ENCODE peak calls at places on chromosomes 3 and 15, in seven cellular contexts. One of them, this sample, is unnamed. For H3K4me1, the result is how much of the 10 kb centered on the place peaks cover.

GRCh38 chr3:137163241-137163916 is 205.6 kb downstream of the IL20RB start:
- DNase-seq in IMR-90: no peak
- DNase-seq in mucosa of descending colon: no peak
- DNase-seq in SJSA1: no peak
- DNase-seq in breast epithelium: no peak
- DNase-seq in stomach: no peak
- DNase-seq in left ventricle myocardium inferior: no peak
- DNase-seq in this sample: no peak

GRCh38 chr3:12186515-12187286 is 28.0 kb upstream of the TIMP4 start:
- DNase-seq in IMR-90: no peak
- DNase-seq in mucosa of descending colon: no peak
- DNase-seq in SJSA1: no peak
- DNase-seq in breast epithelium: no peak
- DNase-seq in stomach: no peak
- DNase-seq in left ventricle myocardium inferior: no peak
- DNase-seq in this sample: no peak

GRCh38 chr3:60010778-60011177 is 961.0 kb upstream of the CFAP20DC start:
- DNase-seq in IMR-90: no peak
- DNase-seq in mucosa of descending colon: no peak
- DNase-seq in SJSA1: no peak
- DNase-seq in breast epithelium: no peak
- DNase-seq in stomach: no peak
- DNase-seq in left ventricle myocardium inferior: no peak
- DNase-seq in this sample: no peak

GRCh38 chr3:9316881-9317341 is 45.9 kb upstream of the THUMPD3 start:
- DNase-seq in IMR-90: peak
- DNase-seq in mucosa of descending colon: peak
- DNase-seq in SJSA1: peak
- DNase-seq in breast epithelium: no peak
- DNase-seq in stomach: no peak
- DNase-seq in left ventricle myocardium inferior: no peak
- DNase-seq in this sample: no peak

GRCh38 chr15:91515188-91515754 is 338.2 kb upstream of the SLCO3A1 start:
- DNase-seq in IMR-90: peak
- DNase-seq in mucosa of descending colon: no peak
- DNase-seq in SJSA1: no peak
- DNase-seq in breast epithelium: no peak
- DNase-seq in stomach: no peak
- DNase-seq in left ventricle myocardium inferior: peak
- DNase-seq in this sample: peak

GRCh38 chr3:64384561-64384960 is 159.3 kb upstream of the PRICKLE2 start:
- DNase-seq in IMR-90: no peak
- DNase-seq in mucosa of descending colon: no peak
- DNase-seq in SJSA1: no peak
- DNase-seq in breast epithelium: no peak
- DNase-seq in stomach: no peak
- DNase-seq in left ventricle myocardium inferior: no peak
- DNase-seq in this sample: no peak

GRCh38 chr3:151918253-151919029 is 45.0 kb downstream of the SUCNR1 start:
- DNase-seq in IMR-90: peak
- DNase-seq in mucosa of descending colon: no peak
- DNase-seq in SJSA1: no peak
- DNase-seq in breast epithelium: no peak
- DNase-seq in stomach: no peak
- DNase-seq in left ventricle myocardium inferior: no peak
- DNase-seq in this sample: no peak

GRCh38 chr3:151282921-151283320 is 4.6 kb upstream of the P2RY14 start:
- DNase-seq in IMR-90: peak
- DNase-seq in mucosa of descending colon: no peak
- DNase-seq in SJSA1: no peak
- DNase-seq in breast epithelium: no peak
- DNase-seq in stomach: no peak
- DNase-seq in left ventricle myocardium inferior: no peak
- DNase-seq in this sample: no peak

GRCh38 chr15:77411614-77411976 is 8.3 kb downstream of the PEAK1 start:
- DNase-seq in IMR-90: no peak
- DNase-seq in mucosa of descending colon: no peak
- DNase-seq in SJSA1: no peak
- DNase-seq in breast epithelium: no peak
- DNase-seq in stomach: no peak
- DNase-seq in left ventricle myocardium inferior: no peak
- DNase-seq in this sample: no peak

GRCh38 chr3:186520957-186521842 is 23.0 kb downstream of the CRYGS start:
- DNase-seq in IMR-90: no peak
- DNase-seq in mucosa of descending colon: no peak
- DNase-seq in SJSA1: no peak
- DNase-seq in breast epithelium: no peak
- DNase-seq in stomach: no peak
- DNase-seq in left ventricle myocardium inferior: no peak
- DNase-seq in this sample: no peak
- H3K4me1 ChIP-seq in IMR-90: under half
- H3K4me1 ChIP-seq in mucosa of descending colon: under half
- H3K4me1 ChIP-seq in SJSA1: under half
- H3K4me1 ChIP-seq in breast epithelium: under half
- H3K4me1 ChIP-seq in stomach: under half
- H3K4me1 ChIP-seq in left ventricle myocardium inferior: under half
- H3K4me1 ChIP-seq in this sample: under half

DNA sequence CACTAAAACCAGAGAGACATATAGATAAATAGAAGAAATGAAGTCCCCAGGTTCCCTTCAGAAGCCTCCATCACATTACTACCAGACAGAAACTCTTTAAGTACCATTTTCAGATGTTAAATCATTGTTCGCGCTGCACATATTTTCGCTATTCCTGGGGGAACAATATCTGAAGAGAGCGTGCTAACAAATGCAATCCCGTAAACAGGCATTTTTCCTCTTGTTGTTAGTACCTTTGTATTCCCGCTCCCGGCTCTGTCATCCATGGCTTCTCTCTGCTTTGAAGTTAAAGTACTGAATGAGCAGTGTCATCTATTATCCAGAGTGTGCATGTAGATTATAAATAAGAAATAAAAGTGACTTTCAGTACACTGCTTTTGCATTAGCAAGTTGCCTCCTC is 412.3 kb downstream of the FOXP1 start:
- DNase-seq in IMR-90: no peak
- DNase-seq in mucosa of descending colon: no peak
- DNase-seq in SJSA1: no peak
- DNase-seq in breast epithelium: no peak
- DNase-seq in stomach: no peak
- DNase-seq in left ventricle myocardium inferior: no peak
- DNase-seq in this sample: no peak
- H3K4me1 ChIP-seq in IMR-90: under half
- H3K4me1 ChIP-seq in mucosa of descending colon: under half
- H3K4me1 ChIP-seq in SJSA1: under half
- H3K4me1 ChIP-seq in breast epithelium: under half
- H3K4me1 ChIP-seq in stomach: half or more
- H3K4me1 ChIP-seq in left ventricle myocardium inferior: under half
- H3K4me1 ChIP-seq in this sample: under half

GRCh38 chr3:177597325-177598109 is 400.2 kb upstream of the TBL1XR1 start:
- DNase-seq in IMR-90: peak
- DNase-seq in mucosa of descending colon: no peak
- DNase-seq in SJSA1: no peak
- DNase-seq in breast epithelium: no peak
- DNase-seq in stomach: no peak
- DNase-seq in left ventricle myocardium inferior: no peak
- DNase-seq in this sample: no peak
- H3K4me1 ChIP-seq in IMR-90: under half
- H3K4me1 ChIP-seq in mucosa of descending colon: under half
- H3K4me1 ChIP-seq in SJSA1: under half
- H3K4me1 ChIP-seq in breast epithelium: under half
- H3K4me1 ChIP-seq in stomach: half or more
- H3K4me1 ChIP-seq in left ventricle myocardium inferior: under half
- H3K4me1 ChIP-seq in this sample: under half

GRCh38 chr15:42367041-42367440 is 7.7 kb downstream of the CAPN3 start:
- DNase-seq in IMR-90: no peak
- DNase-seq in mucosa of descending colon: no peak
- DNase-seq in SJSA1: no peak
- DNase-seq in breast epithelium: no peak
- DNase-seq in stomach: no peak
- DNase-seq in left ventricle myocardium inferior: no peak
- DNase-seq in this sample: no peak

GRCh38 chr15:42363942-42364341 is 4.6 kb downstream of the CAPN3 start:
- DNase-seq in IMR-90: no peak
- DNase-seq in mucosa of descending colon: no peak
- DNase-seq in SJSA1: no peak
- DNase-seq in breast epithelium: no peak
- DNase-seq in stomach: no peak
- DNase-seq in left ventricle myocardium inferior: no peak
- DNase-seq in this sample: no peak

GRCh38 chr15:42366151-42366550 is 6.8 kb downstream of the CAPN3 start:
- DNase-seq in IMR-90: no peak
- DNase-seq in mucosa of descending colon: no peak
- DNase-seq in SJSA1: no peak
- DNase-seq in breast epithelium: no peak
- DNase-seq in stomach: no peak
- DNase-seq in left ventricle myocardium inferior: no peak
- DNase-seq in this sample: no peak

GRCh38 chr15:42363487-42363886 is 4.2 kb downstream of the CAPN3 start:
- DNase-seq in IMR-90: no peak
- DNase-seq in mucosa of descending colon: no peak
- DNase-seq in SJSA1: no peak
- DNase-seq in breast epithelium: no peak
- DNase-seq in stomach: no peak
- DNase-seq in left ventricle myocardium inferior: no peak
- DNase-seq in this sample: no peak

GRCh38 chr15:42364529-42364928 is 5.2 kb downstream of the CAPN3 start:
- DNase-seq in IMR-90: no peak
- DNase-seq in mucosa of descending colon: no peak
- DNase-seq in SJSA1: no peak
- DNase-seq in breast epithelium: no peak
- DNase-seq in stomach: no peak
- DNase-seq in left ventricle myocardium inferior: no peak
- DNase-seq in this sample: no peak
- H3K4me1 ChIP-seq in IMR-90: under half
- H3K4me1 ChIP-seq in mucosa of descending colon: under half
- H3K4me1 ChIP-seq in SJSA1: under half
- H3K4me1 ChIP-seq in breast epithelium: under half
- H3K4me1 ChIP-seq in stomach: under half
- H3K4me1 ChIP-seq in left ventricle myocardium inferior: under half
- H3K4me1 ChIP-seq in this sample: under half